ENCODE peak calls at places on chromosome 21, in five cellular contexts. One of them, this sample, is unnamed.

GRCh38 chr21:28337319-28337718 is 655.4 kb downstream of the LTN1 start:
- DNase-seq in nephron progenitor cell: no peak
- DNase-seq in bronchial epithelial cell: peak
- DNase-seq in IMR-90: peak
- DNase-seq in Caco-2: peak
- DNase-seq in this sample: no peak

GRCh38 chr21:36188081-36188681 is 31.6 kb downstream of the DOP1B start:
- DNase-seq in nephron progenitor cell: no peak
- DNase-seq in bronchial epithelial cell: peak
- DNase-seq in IMR-90: no peak
- DNase-seq in Caco-2: peak
- DNase-seq in this sample: no peak

GRCh38 chr21:29372063-29372802 is 73.5 kb downstream of the BACH1 start:
- DNase-seq in nephron progenitor cell: peak
- DNase-seq in bronchial epithelial cell: peak
- DNase-seq in IMR-90: peak
- DNase-seq in Caco-2: peak
- DNase-seq in this sample: peak

GRCh38 chr21:27818847-27819246 is 852.0 kb upstream of the ADAMTS5 start:
- DNase-seq in nephron progenitor cell: no peak
- DNase-seq in bronchial epithelial cell: peak
- DNase-seq in IMR-90: no peak
- DNase-seq in Caco-2: no peak
- DNase-seq in this sample: no peak

GRCh38 chr21:30634906-30635305 is at the start of gene KRTAP20-2:
- DNase-seq in nephron progenitor cell: no peak
- DNase-seq in bronchial epithelial cell: no peak
- DNase-seq in IMR-90: no peak
- DNase-seq in Caco-2: no peak
- DNase-seq in this sample: no peak

GRCh38 chr21:44838038-44838895 is 20.4 kb upstream of the SUMO3 start:
- DNase-seq in nephron progenitor cell: no peak
- DNase-seq in bronchial epithelial cell: no peak
- DNase-seq in IMR-90: no peak
- DNase-seq in Caco-2: no peak
- DNase-seq in this sample: no peak

GRCh38 chr21:15062566-15062965 is 2.2 kb downstream of the NRIP1 start:
- DNase-seq in nephron progenitor cell: no peak
- DNase-seq in bronchial epithelial cell: peak
- DNase-seq in IMR-90: no peak
- DNase-seq in Caco-2: no peak
- DNase-seq in this sample: no peak

GRCh38 chr21:36385909-36386642 is 884 bp downstream of the CHAF1B start:
- DNase-seq in nephron progenitor cell: no peak
- DNase-seq in bronchial epithelial cell: no peak
- DNase-seq in IMR-90: peak
- DNase-seq in Caco-2: no peak
- DNase-seq in this sample: no peak

GRCh38 chr21:25970254-25970930 is 200.2 kb downstream of the APP start:
- DNase-seq in nephron progenitor cell: no peak
- DNase-seq in bronchial epithelial cell: no peak
- DNase-seq in IMR-90: no peak
- DNase-seq in Caco-2: no peak
- DNase-seq in this sample: no peak

GRCh38 chr21:35720065-35720810 is 340.1 kb downstream of the SETD4 start:
- DNase-seq in nephron progenitor cell: no peak
- DNase-seq in bronchial epithelial cell: no peak
- DNase-seq in IMR-90: no peak
- DNase-seq in Caco-2: no peak
- DNase-seq in this sample: no peak

GRCh38 chr21:23374155-23374554 is 2233.1 kb downstream of the MRPL39 start:
- DNase-seq in nephron progenitor cell: no peak
- DNase-seq in bronchial epithelial cell: no peak
- DNase-seq in IMR-90: no peak
- DNase-seq in Caco-2: no peak
- DNase-seq in this sample: no peak

GRCh38 chr21:35512321-35512720 is 463.2 kb upstream of the RUNX1 start:
- DNase-seq in nephron progenitor cell: no peak
- DNase-seq in bronchial epithelial cell: peak
- DNase-seq in IMR-90: peak
- DNase-seq in Caco-2: no peak
- DNase-seq in this sample: no peak

GRCh38 chr21:37863842-37864241 is 52.4 kb downstream of the KCNJ6 start:
- DNase-seq in nephron progenitor cell: no peak
- DNase-seq in bronchial epithelial cell: no peak
- DNase-seq in IMR-90: peak
- DNase-seq in Caco-2: no peak
- DNase-seq in this sample: no peak

GRCh38 chr21:36854391-36854790 is 112.1 kb downstream of the HLCS start:
- DNase-seq in nephron progenitor cell: peak
- DNase-seq in bronchial epithelial cell: peak
- DNase-seq in IMR-90: peak
- DNase-seq in Caco-2: peak
- DNase-seq in this sample: peak

GRCh38 chr21:42263591-42264131 is 44.7 kb downstream of the ABCG1 start:
- DNase-seq in nephron progenitor cell: no peak
- DNase-seq in bronchial epithelial cell: peak
- DNase-seq in IMR-90: no peak
- DNase-seq in Caco-2: peak
- DNase-seq in this sample: no peak

GRCh38 chr21:38987551-38988210 is 182.0 kb downstream of the ETS2 start:
- DNase-seq in nephron progenitor cell: no peak
- DNase-seq in bronchial epithelial cell: no peak
- DNase-seq in IMR-90: no peak
- DNase-seq in Caco-2: no peak
- DNase-seq in this sample: no peak

GRCh38 chr21:35976481-35976880 is 83.8 kb downstream of the SETD4 start:
- DNase-seq in nephron progenitor cell: no peak
- DNase-seq in bronchial epithelial cell: no peak
- DNase-seq in IMR-90: no peak
- DNase-seq in Caco-2: no peak
- DNase-seq in this sample: no peak

GRCh38 chr21:38499296-38499695 is 1.0 kb upstream of the ERG start:
- DNase-seq in nephron progenitor cell: no peak
- DNase-seq in bronchial epithelial cell: no peak
- DNase-seq in IMR-90: no peak
- DNase-seq in Caco-2: no peak
- DNase-seq in this sample: no peak

GRCh38 chr21:14403681-14404318 is 20.9 kb upstream of the HSPA13 start:
- DNase-seq in nephron progenitor cell: no peak
- DNase-seq in bronchial epithelial cell: peak
- DNase-seq in IMR-90: peak
- DNase-seq in Caco-2: peak
- DNase-seq in this sample: no peak

GRCh38 chr21:38254970-38255369 is 1.8 kb upstream of the KCNJ15 start:
- DNase-seq in nephron progenitor cell: no peak
- DNase-seq in bronchial epithelial cell: peak
- DNase-seq in IMR-90: no peak
- DNase-seq in Caco-2: no peak
- DNase-seq in this sample: no peak

GRCh38 chr21:32096411-32096810 is 182.4 kb downstream of the MIS18A start:
- DNase-seq in nephron progenitor cell: peak
- DNase-seq in bronchial epithelial cell: no peak
- DNase-seq in IMR-90: no peak
- DNase-seq in Caco-2: peak
- DNase-seq in this sample: no peak
- TF ChIP-seq CTCF in nephron progenitor cell: peak
- TF ChIP-seq CTCF in bronchial epithelial cell: no peak
- TF ChIP-seq CTCF in IMR-90: peak
- TF ChIP-seq CTCF in Caco-2: peak
- TF ChIP-seq CTCF in this sample: peak

GRCh38 chr21:43355196-43355924 is 71.6 kb downstream of the SIK1 start:
- DNase-seq in nephron progenitor cell: no peak
- DNase-seq in bronchial epithelial cell: no peak
- DNase-seq in IMR-90: no peak
- DNase-seq in Caco-2: no peak
- DNase-seq in this sample: no peak
- TF ChIP-seq CTCF in nephron progenitor cell: no peak
- TF ChIP-seq CTCF in bronchial epithelial cell: no peak
- TF ChIP-seq CTCF in IMR-90: no peak
- TF ChIP-seq CTCF in Caco-2: no peak
- TF ChIP-seq CTCF in this sample: no peak

GRCh38 chr21:31786164-31786920 is 54.4 kb upstream of the SCAF4 start:
- DNase-seq in nephron progenitor cell: no peak
- DNase-seq in bronchial epithelial cell: no peak
- DNase-seq in IMR-90: no peak
- DNase-seq in Caco-2: no peak
- DNase-seq in this sample: no peak
- TF ChIP-seq CTCF in nephron progenitor cell: no peak
- TF ChIP-seq CTCF in bronchial epithelial cell: no peak
- TF ChIP-seq CTCF in IMR-90: no peak
- TF ChIP-seq CTCF in Caco-2: no peak
- TF ChIP-seq CTCF in this sample: no peak

GRCh38 chr21:41242238-41242829 is 74.3 kb upstream of the FAM3B start:
- DNase-seq in nephron progenitor cell: no peak
- DNase-seq in bronchial epithelial cell: no peak
- DNase-seq in IMR-90: no peak
- DNase-seq in Caco-2: no peak
- DNase-seq in this sample: no peak

GRCh38 chr21:41240040-41240439 is 72.1 kb downstream of the BACE2 start:
- DNase-seq in nephron progenitor cell: no peak
- DNase-seq in bronchial epithelial cell: no peak
- DNase-seq in IMR-90: no peak
- DNase-seq in Caco-2: no peak
- DNase-seq in this sample: no peak

GRCh38 chr21:41245509-41246135 is 71.0 kb upstream of the FAM3B start:
- DNase-seq in nephron progenitor cell: no peak
- DNase-seq in bronchial epithelial cell: no peak
- DNase-seq in IMR-90: no peak
- DNase-seq in Caco-2: no peak
- DNase-seq in this sample: no peak

GRCh38 chr21:41243107-41243506 is 73.5 kb upstream of the FAM3B start:
- DNase-seq in nephron progenitor cell: no peak
- DNase-seq in bronchial epithelial cell: no peak
- DNase-seq in IMR-90: no peak
- DNase-seq in Caco-2: no peak
- DNase-seq in this sample: no peak

GRCh38 chr21:41241341-41241740 is 73.4 kb downstream of the BACE2 start:
- DNase-seq in nephron progenitor cell: no peak
- DNase-seq in bronchial epithelial cell: peak
- DNase-seq in IMR-90: no peak
- DNase-seq in Caco-2: no peak
- DNase-seq in this sample: no peak
- TF ChIP-seq CTCF in nephron progenitor cell: no peak
- TF ChIP-seq CTCF in bronchial epithelial cell: no peak
- TF ChIP-seq CTCF in IMR-90: no peak
- TF ChIP-seq CTCF in Caco-2: no peak
- TF ChIP-seq CTCF in this sample: no peak

GRCh38 chr21:16674949-16675348 is 837.9 kb upstream of the CXADR start:
- DNase-seq in nephron progenitor cell: no peak
- DNase-seq in bronchial epithelial cell: no peak
- DNase-seq in IMR-90: no peak
- DNase-seq in Caco-2: no peak
- DNase-seq in this sample: no peak
- TF ChIP-seq CTCF in nephron progenitor cell: no peak
- TF ChIP-seq CTCF in bronchial epithelial cell: no peak
- TF ChIP-seq CTCF in IMR-90: no peak
- TF ChIP-seq CTCF in Caco-2: no peak
- TF ChIP-seq CTCF in this sample: no peak

DNA sequence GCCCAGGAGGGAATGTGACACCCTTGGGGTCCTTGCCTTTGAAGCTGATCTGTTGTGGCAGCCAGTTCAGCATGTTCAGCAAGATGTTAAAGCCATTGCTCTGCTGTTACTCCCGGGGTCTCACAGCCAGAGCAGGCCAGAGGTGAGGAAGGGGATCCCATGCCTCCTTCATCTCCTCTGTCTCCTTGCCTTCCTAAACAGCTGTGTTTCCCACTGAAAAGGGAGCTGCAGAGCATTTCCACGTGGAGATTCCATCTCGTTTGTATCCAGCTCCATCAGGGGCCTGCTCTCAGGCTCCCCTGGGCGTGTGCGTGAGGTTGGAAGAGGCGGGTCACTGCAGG is 135.8 kb upstream of the COL6A1 start:
- DNase-seq in nephron progenitor cell: no peak
- DNase-seq in bronchial epithelial cell: no peak
- DNase-seq in IMR-90: no peak
- DNase-seq in Caco-2: no peak
- DNase-seq in this sample: no peak
- TF ChIP-seq CTCF in nephron progenitor cell: no peak
- TF ChIP-seq CTCF in bronchial epithelial cell: no peak
- TF ChIP-seq CTCF in IMR-90: no peak
- TF ChIP-seq CTCF in Caco-2: no peak
- TF ChIP-seq CTCF in this sample: no peak

GRCh38 chr21:19510653-19511052 is 1107.1 kb upstream of the TMPRSS15 start:
- DNase-seq in nephron progenitor cell: no peak
- DNase-seq in bronchial epithelial cell: no peak
- DNase-seq in IMR-90: no peak
- DNase-seq in Caco-2: no peak
- DNase-seq in this sample: no peak
- TF ChIP-seq CTCF in nephron progenitor cell: peak
- TF ChIP-seq CTCF in bronchial epithelial cell: no peak
- TF ChIP-seq CTCF in IMR-90: no peak
- TF ChIP-seq CTCF in Caco-2: no peak
- TF ChIP-seq CTCF in this sample: peak

DNA sequence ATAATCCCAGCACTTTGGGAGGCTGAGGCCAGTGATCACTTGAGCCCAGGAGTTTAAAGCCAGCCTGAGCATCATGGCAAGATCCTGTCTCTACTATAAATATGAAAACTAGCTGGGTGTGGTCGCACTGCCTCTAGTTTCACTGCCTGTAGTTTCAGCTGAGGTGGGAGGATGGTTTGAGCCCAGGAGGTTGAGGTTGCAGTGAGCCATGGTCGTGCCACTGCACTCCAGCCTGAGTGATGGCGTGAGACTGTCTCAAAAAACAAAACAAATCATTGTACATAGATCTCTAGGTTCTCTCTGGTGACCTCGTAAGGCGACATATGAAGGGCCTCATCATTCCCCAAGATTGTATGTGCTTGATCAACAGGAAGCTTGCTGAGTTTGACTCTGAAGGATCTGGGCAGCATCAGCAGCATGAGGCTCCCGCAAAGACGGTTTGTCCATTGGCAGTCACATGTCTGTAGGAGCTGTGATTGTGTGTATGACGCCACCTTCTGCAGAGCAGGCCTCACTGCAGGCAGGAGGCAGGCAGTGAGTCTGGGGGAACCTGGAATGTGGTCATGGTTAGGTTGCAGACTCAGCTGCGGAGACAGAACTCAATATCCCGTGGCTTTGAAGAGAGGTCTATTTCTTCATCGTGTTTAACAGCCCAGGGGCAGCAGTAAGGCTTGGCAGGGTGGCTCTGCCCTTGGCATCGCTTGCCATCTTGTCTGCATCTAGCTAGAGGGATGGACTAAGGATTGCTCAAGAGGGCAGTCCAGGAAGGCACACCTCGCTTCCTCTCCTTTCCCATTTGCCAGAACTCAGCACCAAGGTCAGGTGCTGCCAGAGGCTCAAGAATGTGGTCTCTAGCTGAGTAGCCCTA is 13.9 kb downstream of the ATP5PO start:
- DNase-seq in nephron progenitor cell: peak
- DNase-seq in bronchial epithelial cell: peak
- DNase-seq in IMR-90: peak
- DNase-seq in Caco-2: peak
- DNase-seq in this sample: no peak
- TF ChIP-seq CTCF in nephron progenitor cell: peak
- TF ChIP-seq CTCF in bronchial epithelial cell: peak
- TF ChIP-seq CTCF in IMR-90: peak
- TF ChIP-seq CTCF in Caco-2: peak
- TF ChIP-seq CTCF in this sample: peak

GRCh38 chr21:21232320-21232719 is 234.1 kb downstream of the NCAM2 start:
- DNase-seq in nephron progenitor cell: peak
- DNase-seq in bronchial epithelial cell: peak
- DNase-seq in IMR-90: peak
- DNase-seq in Caco-2: peak
- DNase-seq in this sample: no peak
- TF ChIP-seq CTCF in nephron progenitor cell: peak
- TF ChIP-seq CTCF in bronchial epithelial cell: no peak
- TF ChIP-seq CTCF in IMR-90: peak
- TF ChIP-seq CTCF in Caco-2: peak
- TF ChIP-seq CTCF in this sample: peak

This sample was measured in progenitor cell of endocrine pancreas.